ENCODE peak calls at places on chromosome 5, in four cellular contexts. I is SK-N-SH, P is HCT116, K is H1. B is an unnamed sample.

GRCh38 chr5:168525856-168526255 is 3.2 kb upstream of the FBLL1 start:
- DNase-seq in I (no peak), P (no peak), K (no peak), B (no peak)

GRCh38 chr5:164296603-164297080 is 791.2 kb downstream of the MAT2B start:
- DNase-seq in I (no peak), P (no peak), K (peak), B (no peak)

GRCh38 chr5:54887663-54888062 is 97.7 kb downstream of the ESM1 start:
- DNase-seq in I (no peak), P (no peak), K (no peak), B (no peak)

GRCh38 chr5:52896524-52897237 is 92.5 kb upstream of the ITGA2 start:
- DNase-seq in I (no peak), P (no peak), K (no peak), B (no peak)

GRCh38 chr5:1335540-1336095 is 9.3 kb downstream of the CLPTM1L start:
- DNase-seq in I (no peak), P (no peak), K (no peak), B (no peak)

GRCh38 chr5:179229331-179229761 is 115.9 kb downstream of the ADAMTS2 start:
- DNase-seq in I (no peak), P (no peak), K (no peak), B (no peak)

GRCh38 chr5:38591450-38591849 is 35.0 kb upstream of the LIFR start:
- DNase-seq in I (no peak), P (no peak), K (no peak), B (no peak)

GRCh38 chr5:159975462-159976019 is 33.4 kb upstream of the TTC1 start:
- DNase-seq in I (peak), P (peak), K (no peak), B (no peak)

GRCh38 chr5:6377121-6377520 is 1.2 kb downstream of the MED10 start:
- DNase-seq in I (no peak), P (no peak), K (no peak), B (no peak)
- TF ChIP-seq JUND in I (no peak), P (no peak), K (no peak), B (no peak)

DNA sequence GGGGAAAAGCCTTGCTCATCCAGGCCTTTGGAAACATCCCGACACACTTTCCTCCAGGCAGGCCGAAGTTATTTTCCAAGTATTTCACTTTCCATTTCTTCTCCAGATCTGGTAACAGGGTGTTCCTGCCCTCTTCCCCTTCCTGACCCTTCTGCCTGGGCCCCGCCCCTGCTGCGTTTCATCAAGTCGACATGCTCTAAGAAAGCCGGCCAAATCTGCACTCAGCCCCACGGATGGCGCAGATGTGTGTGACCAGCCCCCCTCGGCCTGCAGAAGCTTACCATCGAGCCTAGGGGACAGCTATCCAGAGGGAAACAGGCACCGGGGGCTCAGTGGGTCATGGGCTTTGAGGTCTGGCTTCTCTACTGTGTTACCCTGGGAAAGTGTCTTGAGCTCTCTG is 159.7 kb downstream of the FGF18 start:
- DNase-seq in I (no peak), P (no peak), K (no peak), B (no peak)
- TF ChIP-seq JUND in I (no peak), P (no peak), K (no peak), B (no peak)

GRCh38 chr5:68587181-68587580 is 371.6 kb downstream of the PIK3R1 start:
- DNase-seq in I (no peak), P (no peak), K (no peak), B (no peak)
- TF ChIP-seq JUND in I (no peak), P (no peak), K (no peak), B (no peak)

DNA sequence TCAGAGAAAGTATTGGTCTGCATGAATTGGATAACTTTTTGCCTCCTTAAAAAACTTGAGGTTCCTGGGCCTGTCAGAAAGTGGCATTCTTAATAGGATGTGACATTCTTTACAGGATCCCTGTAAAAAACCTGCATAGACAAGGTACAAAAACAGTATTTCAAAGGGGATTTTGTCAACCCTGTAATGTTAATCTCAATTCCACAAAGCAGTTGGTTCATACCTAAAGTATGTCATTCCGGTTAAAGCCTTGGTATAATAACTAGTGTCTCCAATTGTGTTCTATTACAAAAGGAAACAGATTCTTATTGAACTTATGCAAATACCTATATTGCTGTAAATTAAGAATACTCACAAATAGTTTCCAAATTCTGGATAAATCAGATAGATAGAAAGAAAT is 169.7 kb downstream of the CDH10 start:
- DNase-seq in I (no peak), P (no peak), K (no peak), B (no peak)
- TF ChIP-seq JUND in I (no peak), P (no peak), K (no peak), B (no peak)

GRCh38 chr5:88675758-88676636 is 207.0 kb downstream of the MEF2C start:
- DNase-seq in I (peak), P (peak), K (peak), B (peak)
- TF ChIP-seq JUND in I (no peak), P (no peak), K (peak), B (no peak)